ENCODE peak calls at places on chromosome 21, in seven cellular contexts. I is BJ, B is GM06990, Z is GM20000, F is colonic mucosa, R is lung, N is PC-9. S is an unnamed sample.

GRCh38 chr21:24225432-24225831 is 1381.8 kb downstream of the MRPL39 start:
- DNase-seq in I (no peak), R (no peak), Z (no peak), F (no peak), N (peak; percentile 37), B (no peak), S (no peak)

GRCh38 chr21:18840239-18840638 is 436.7 kb upstream of the TMPRSS15 start:
- DNase-seq in I (no peak), Z (no peak), R (no peak), B (no peak), F (no peak), N (no peak), S (no peak)

GRCh38 chr21:39319814-39320332 is 6.4 kb upstream of the BRWD1 start:
- DNase-seq in I (no peak), Z (no peak), N (no peak), R (no peak), B (no peak), F (no peak), S (no peak)

GRCh38 chr21:44761011-44761729 is 40.5 kb downstream of the UBE2G2 start:
- DNase-seq in Z (no peak), I (no peak), N (no peak), F (peak; percentile 54), R (no peak), B (no peak), S (peak; percentile 40)

GRCh38 chr21:34630536-34631143 is 15.7 kb upstream of the RCAN1 start:
- DNase-seq in Z (peak; percentile 69), N (no peak), B (no peak), R (no peak), F (peak; percentile 36), I (no peak), S (no peak)

GRCh38 chr21:14267071-14267470 is 51.1 kb downstream of the RBM11 start:
- DNase-seq in Z (no peak), B (no peak), R (no peak), N (no peak), F (no peak), I (no peak), S (no peak)

GRCh38 chr21:34180826-34181359 is 107.5 kb downstream of the MRPS6 start:
- DNase-seq in Z (no peak), N (no peak), I (no peak), B (no peak), F (no peak), R (no peak), S (no peak)

GRCh38 chr21:39066829-39067785 is 116.1 kb downstream of the PSMG1 start:
- DNase-seq in B (no peak), R (no peak), I (no peak), F (no peak), N (no peak), Z (no peak), S (no peak)

GRCh38 chr21:30227633-30228404 is 11.9 kb upstream of the CLDN8 start:
- DNase-seq in I (peak; percentile 15), R (peak; percentile 32), N (peak; percentile 97), F (peak; percentile 56), Z (no peak), B (no peak), S (no peak)

DNA sequence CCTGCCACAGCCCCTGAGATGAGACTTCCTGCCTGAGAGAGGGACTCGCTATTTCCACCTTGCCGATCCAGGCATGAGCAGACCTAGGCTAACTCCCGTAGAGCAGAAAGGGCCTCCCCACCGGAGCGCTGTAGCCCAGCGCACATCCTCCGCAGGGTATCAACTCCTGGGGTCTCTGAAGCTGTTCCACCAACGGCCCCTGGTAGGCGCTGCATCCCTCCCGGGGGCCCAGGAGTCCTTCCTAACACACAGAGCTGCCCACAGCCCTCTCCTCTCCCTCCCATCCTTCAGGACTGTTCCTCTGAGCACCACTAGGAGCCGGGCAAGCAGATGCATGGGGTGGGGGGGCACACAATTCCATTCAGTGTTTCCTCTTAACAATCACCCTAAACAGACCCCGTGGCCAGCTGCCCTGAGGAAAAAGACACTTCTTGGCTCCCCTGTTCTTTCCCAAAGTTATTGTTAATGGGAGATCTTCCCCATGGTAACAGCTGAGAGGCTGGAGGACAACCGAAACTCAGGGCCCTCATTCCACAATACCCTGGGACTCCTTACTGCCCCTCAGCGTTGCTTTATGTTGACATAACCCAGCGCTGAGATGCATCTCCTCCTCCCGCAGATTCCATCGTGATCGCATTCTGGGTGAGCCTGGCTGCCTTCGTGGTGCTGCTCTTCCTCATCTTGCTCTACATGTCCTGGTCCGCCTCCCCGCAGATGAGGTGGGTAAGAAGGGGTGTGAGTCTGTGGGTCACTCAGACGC is 7.5 kb downstream of the MRAP start:
- DNase-seq in F (peak; percentile 14), Z (no peak), R (no peak), I (no peak), N (no peak), B (no peak), S (no peak)
- TF ChIP-seq CTCF in F (no peak), Z (no peak), R (no peak), I (no peak), N (no peak), B (peak; percentile 11), S (peak; percentile 75)

GRCh38 chr21:27759091-27759659 is 792.3 kb upstream of the ADAMTS5 start:
- DNase-seq in N (no peak), I (no peak), Z (no peak), R (peak; percentile 33), B (no peak), F (peak; percentile 32), S (no peak)
- TF ChIP-seq CTCF in N (peak; percentile 40), I (peak; percentile 54), Z (no peak), R (no peak), B (no peak), F (peak; percentile 32), S (peak; percentile 54)

DNA sequence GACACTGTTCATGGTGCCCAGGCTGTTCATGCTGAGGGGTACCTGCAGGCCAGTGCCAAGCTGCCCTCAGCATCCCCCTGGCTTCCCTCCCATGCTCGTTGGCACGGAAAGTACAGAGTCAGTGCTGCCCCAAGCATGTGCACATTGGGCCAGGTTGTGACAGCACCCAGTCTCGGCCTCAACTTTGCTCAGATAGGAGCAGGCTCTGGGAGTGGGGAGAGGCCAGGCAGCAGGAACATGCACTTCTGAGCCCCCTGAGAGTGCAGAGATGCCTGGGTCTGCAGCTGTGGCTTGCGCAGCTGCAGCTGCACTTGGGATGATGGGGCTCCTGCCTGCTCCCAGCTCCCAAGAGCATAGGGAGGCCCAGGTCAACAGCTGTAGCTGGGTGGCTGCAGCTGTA is 966.4 kb upstream of the NCAM2 start:
- DNase-seq in I (no peak), F (no peak), Z (no peak), B (no peak), R (no peak), N (no peak), S (no peak)
- TF ChIP-seq CTCF in I (no peak), F (no peak), Z (no peak), B (no peak), R (no peak), N (no peak), S (no peak)

GRCh38 chr21:42837421-42838211 is 41.7 kb downstream of the WDR4 start:
- DNase-seq in Z (peak; percentile 27), B (no peak), R (no peak), N (no peak), F (peak; percentile 15), I (no peak), S (peak; percentile 65)
- TF ChIP-seq CTCF in Z (no peak), B (no peak), R (no peak), N (no peak), F (no peak), I (no peak), S (no peak)

DNA sequence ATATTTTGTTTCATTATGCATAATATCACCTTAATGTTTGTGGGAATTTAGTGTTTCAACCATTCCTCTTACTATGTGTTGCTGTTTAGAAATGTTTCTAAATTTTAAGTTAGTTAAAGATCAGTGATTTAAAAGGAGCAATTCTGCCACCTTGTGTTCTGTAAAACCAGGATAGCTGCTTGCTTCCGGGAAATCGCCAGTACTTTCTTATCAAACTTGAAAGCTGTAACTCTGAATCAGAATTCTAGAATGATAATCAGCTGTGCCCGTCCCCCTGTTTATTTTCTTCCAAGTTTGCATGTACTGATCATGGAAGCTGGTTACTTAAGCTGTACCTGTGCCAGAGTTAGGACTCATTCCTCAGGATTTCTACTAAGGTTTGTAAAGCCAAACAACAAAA is 656.4 kb downstream of the LTN1 start:
- DNase-seq in R (no peak), B (no peak), Z (no peak), N (no peak), F (no peak), I (peak; percentile 55), S (no peak)
- TF ChIP-seq CTCF in R (no peak), B (no peak), Z (no peak), N (peak; percentile 43), F (no peak), I (peak; percentile 49), S (peak; percentile 69)

GRCh38 chr21:16078382-16078781 is 348.6 kb downstream of the USP25 start:
- DNase-seq in N (no peak), B (no peak), R (no peak), I (no peak), Z (no peak), F (no peak), S (no peak)
- TF ChIP-seq CTCF in N (no peak), B (no peak), R (no peak), I (no peak), Z (no peak), F (no peak), S (no peak)

GRCh38 chr21:23021481-23021880 is 2023.3 kb downstream of the NCAM2 start:
- DNase-seq in N (no peak), R (no peak), F (no peak), I (no peak), B (no peak), Z (no peak), S (no peak)

GRCh38 chr21:23014021-23014420 is 2015.8 kb downstream of the NCAM2 start:
- DNase-seq in B (no peak), I (no peak), N (no peak), R (no peak), Z (no peak), F (no peak), S (no peak)

GRCh38 chr21:23017989-23018388 is 2019.8 kb downstream of the NCAM2 start:
- DNase-seq in N (no peak), B (no peak), I (no peak), Z (no peak), R (no peak), F (no peak), S (no peak)

GRCh38 chr21:23020969-23021368 is 2022.8 kb downstream of the NCAM2 start:
- DNase-seq in F (no peak), N (no peak), B (no peak), Z (no peak), R (no peak), I (no peak), S (no peak)

GRCh38 chr21:23016617-23017016 is 2018.4 kb downstream of the NCAM2 start:
- DNase-seq in Z (no peak), F (no peak), N (no peak), R (no peak), B (no peak), I (no peak), S (no peak)
- TF ChIP-seq CTCF in Z (no peak), F (no peak), N (peak; percentile 41), R (no peak), B (no peak), I (no peak), S (peak; percentile 58)

GRCh38 chr21:42360317-42360716 is 6.0 kb downstream of the TFF1 start:
- DNase-seq in R (no peak), N (no peak), I (no peak), Z (no peak), B (no peak), F (no peak), S (no peak)
- TF ChIP-seq CTCF in R (no peak), N (peak; percentile 44), I (no peak), Z (no peak), B (peak; percentile 22), F (no peak), S (peak; percentile 27)